ENCODE peak calls at places on chromosomes 5 and 9, in nine cellular contexts. I, R, N, T, M, E, G, F and W are unnamed samples. For H3K4me1, the result is how much of the 10 kb centered on the place peaks cover.

GRCh38 chr9:113622600-113623400 is 159.3 kb downstream of the RGS3 start:
- DNase-seq in R (peak), G (no peak), M (no peak), I (no peak), T (no peak), E (no peak), N (peak), F (peak), W (no peak)

GRCh38 chr9:90903731-90904422 is 102.3 kb downstream of the SYK start:
- DNase-seq in T (no peak), G (no peak), I (no peak), N (no peak), M (no peak), F (no peak), E (no peak), R (no peak), W (no peak)

GRCh38 chr5:36393656-36394438 is 92.1 kb upstream of the RANBP3L start:
- DNase-seq in F (no peak), T (no peak), N (no peak), G (no peak), I (no peak), M (no peak), E (no peak), R (no peak), W (no peak)

GRCh38 chr5:139654875-139655491 is 6.8 kb downstream of the CXXC5 start:
- DNase-seq in F (no peak), R (no peak), G (no peak), E (no peak), N (no peak), I (no peak), M (no peak), T (no peak), W (no peak)

GRCh38 chr5:132838516-132839282 is 8.3 kb upstream of the SHROOM1 start:
- DNase-seq in G (no peak), N (no peak), I (peak), R (no peak), E (no peak), F (no peak), M (no peak), T (no peak), W (no peak)

GRCh38 chr5:40717281-40717680 is 37.6 kb downstream of the PTGER4 start:
- DNase-seq in M (no peak), I (no peak), G (no peak), E (no peak), F (no peak), N (peak), T (no peak), R (no peak), W (no peak)

GRCh38 chr5:151906246-151906645 is 18.4 kb downstream of the GLRA1 start:
- DNase-seq in N (peak), E (no peak), I (no peak), G (no peak), T (no peak), F (no peak), R (no peak), M (no peak), W (no peak)

GRCh38 chr5:51632794-51633193 is 249.5 kb downstream of the ISL1 start:
- DNase-seq in I (no peak), R (no peak), T (no peak), M (no peak), N (peak), G (no peak), F (no peak), E (no peak), W (peak)

GRCh38 chr5:134236208-134236761 is 10.4 kb upstream of the PPP2CA start:
- DNase-seq in T (no peak), M (no peak), E (no peak), N (peak), R (no peak), G (peak), F (no peak), I (no peak), W (no peak)

GRCh38 chr5:91419571-91420537 is 36.7 kb upstream of the ARRDC3 start:
- DNase-seq in I (peak), N (peak), E (peak), R (peak), F (peak), M (peak), T (peak), G (peak), W (peak)

GRCh38 chr9:122001491-122002201 is 91.5 kb downstream of the TTLL11 start:
- DNase-seq in M (peak), N (peak), T (no peak), G (no peak), R (no peak), E (no peak), I (peak), F (no peak), W (peak)

GRCh38 chr5:104189909-104190308 is 627.3 kb upstream of the NUDT12 start:
- DNase-seq in M (no peak), T (no peak), E (no peak), G (no peak), I (no peak), N (peak), R (peak), F (no peak), W (no peak)

GRCh38 chr5:74201334-74202081 is 439.0 kb downstream of the ENC1 start:
- DNase-seq in R (peak), N (peak), M (peak), F (peak), T (no peak), G (no peak), I (no peak), E (no peak), W (peak)

GRCh38 chr9:111959468-111959941 is 62.9 kb downstream of the UGCG start:
- DNase-seq in G (no peak), M (no peak), E (peak), I (peak), R (peak), F (peak), N (peak), T (peak), W (no peak)

GRCh38 chr5:177503351-177504085 is 6.1 kb downstream of the DOK3 start:
- DNase-seq in I (no peak), N (no peak), M (no peak), F (no peak), T (no peak), E (no peak), G (no peak), R (no peak), W (no peak)

GRCh38 chr5:170622933-170623332 is 119.1 kb downstream of the KCNIP1 start:
- DNase-seq in I (no peak), M (peak), N (no peak), F (no peak), T (no peak), R (no peak), E (no peak), G (no peak), W (no peak)

GRCh38 chr5:133552925-133553525 is 59.3 kb downstream of the FSTL4 start:
- DNase-seq in R (peak), M (peak), G (no peak), E (peak), T (peak), F (no peak), N (peak), I (peak), W (peak)

GRCh38 chr5:127025507-127025906 is 4.9 kb downstream of the MARCHF3 start:
- DNase-seq in N (no peak), F (no peak), R (no peak), T (no peak), E (no peak), I (no peak), G (no peak), M (no peak), W (no peak)

GRCh38 chr5:169805527-169805934 is 168.5 kb downstream of the DOCK2 start:
- DNase-seq in I (no peak), G (no peak), R (no peak), F (no peak), M (no peak), N (peak), T (no peak), E (no peak), W (no peak)

DNA sequence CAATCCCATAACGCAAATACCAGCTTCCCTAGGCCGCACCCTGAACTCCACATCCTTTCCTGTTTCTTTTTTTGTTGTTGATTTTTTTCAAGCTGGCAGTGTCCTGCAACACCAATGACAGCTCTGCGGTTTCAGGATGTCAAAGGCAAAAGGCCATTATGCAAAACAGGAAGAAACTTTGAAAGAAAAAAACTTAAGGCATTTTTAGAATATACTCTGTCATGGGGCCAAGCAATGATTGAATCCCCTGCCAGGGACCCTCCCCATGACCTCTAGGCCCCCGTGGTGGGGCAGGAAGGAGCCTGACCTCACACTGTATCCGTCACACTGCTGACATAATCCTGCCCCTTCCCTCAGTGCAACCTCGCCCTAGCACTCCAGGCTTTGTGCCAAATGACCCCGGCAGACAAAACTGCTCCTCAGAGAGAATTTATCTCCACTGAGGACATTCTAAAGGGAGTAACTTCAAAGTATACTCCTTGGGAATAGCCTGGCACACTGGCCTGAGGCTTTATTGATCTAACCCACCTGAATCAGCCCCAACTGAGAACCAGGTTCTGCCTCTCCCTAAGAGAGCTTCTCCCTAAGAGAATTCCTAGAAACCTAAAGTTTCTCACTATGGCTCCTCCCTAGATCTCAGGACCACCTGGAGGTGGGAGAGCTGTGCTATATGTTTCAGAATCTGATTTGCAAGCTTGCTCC is 7.9 kb downstream of the B4GALT1 start:
- DNase-seq in F (peak), N (no peak), R (peak), M (peak), E (peak), T (peak), G (peak), I (peak), W (peak)
- H3K4me3 ChIP-seq in F (peak), N (peak), R (no peak), M (no peak), E (no peak), T (peak), G (no peak), I (no peak), W (no peak)

GRCh38 chr9:134751630-134752029 is 110.0 kb downstream of the COL5A1 start:
- DNase-seq in E (no peak), G (no peak), M (no peak), I (no peak), F (no peak), T (no peak), R (no peak), N (no peak), W (no peak)
- H3K4me1 ChIP-seq in E (under half), G (under half), M (under half), I (under half), F (under half), T (under half), R (under half), N (under half), W (under half)

GRCh38 chr9:125550633-125551032 is 156.4 kb downstream of the MAPKAP1 start:
- DNase-seq in F (no peak), N (no peak), I (no peak), M (no peak), G (no peak), E (no peak), R (no peak), T (no peak), W (no peak)

GRCh38 chr9:125550216-125550614 is 156.8 kb downstream of the MAPKAP1 start:
- DNase-seq in M (no peak), R (no peak), F (no peak), G (no peak), I (no peak), T (no peak), N (peak), E (no peak), W (no peak)

GRCh38 chr9:125548141-125548540 is 158.9 kb downstream of the MAPKAP1 start:
- DNase-seq in E (no peak), M (no peak), R (no peak), F (no peak), G (no peak), I (no peak), T (no peak), N (no peak), W (no peak)

GRCh38 chr9:125551781-125552180 is 155.2 kb downstream of the MAPKAP1 start:
- DNase-seq in T (no peak), E (no peak), I (no peak), M (no peak), F (no peak), G (no peak), N (peak), R (no peak), W (no peak)

GRCh38 chr9:125549465-125550215 is 157.4 kb downstream of the MAPKAP1 start:
- DNase-seq in R (no peak), I (peak), M (peak), E (peak), T (no peak), F (no peak), G (peak), N (peak), W (peak)
- H3K4me3 ChIP-seq in R (no peak), I (no peak), M (no peak), E (peak), T (peak), F (no peak), G (no peak), N (no peak), W (no peak)

DNA sequence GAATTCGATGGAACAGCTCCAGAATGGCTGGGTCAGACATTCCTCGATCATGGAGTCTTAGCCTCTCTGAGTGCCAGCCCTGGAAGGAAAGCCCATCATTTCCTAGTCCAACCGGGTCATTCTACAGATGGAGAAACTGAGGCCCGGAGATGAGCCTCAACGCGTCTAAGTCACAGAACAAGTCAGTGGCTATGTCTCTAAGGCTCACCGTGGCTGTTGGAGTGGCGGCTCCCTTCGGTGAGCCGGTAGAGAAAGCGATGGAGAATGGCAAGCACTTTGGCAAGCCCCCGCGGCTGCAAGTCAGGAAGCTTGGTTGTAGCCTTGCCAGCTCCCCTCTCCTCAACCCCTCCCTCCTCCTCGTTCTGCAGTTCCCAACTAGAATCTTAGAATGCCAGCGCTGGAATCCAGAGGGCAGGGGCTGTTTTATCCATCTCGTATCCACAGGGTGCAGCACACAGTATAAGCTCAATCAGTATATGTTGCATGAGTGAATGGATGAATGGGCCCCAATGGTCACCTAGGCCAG is 428 bp upstream of the ARSI start:
- DNase-seq in G (peak), N (peak), R (no peak), F (no peak), T (no peak), E (no peak), M (no peak), I (no peak), W (no peak)
- H3K4me1 ChIP-seq in G (under half), N (under half), R (under half), F (under half), T (under half), E (under half), M (under half), I (under half), W (under half)

DNA sequence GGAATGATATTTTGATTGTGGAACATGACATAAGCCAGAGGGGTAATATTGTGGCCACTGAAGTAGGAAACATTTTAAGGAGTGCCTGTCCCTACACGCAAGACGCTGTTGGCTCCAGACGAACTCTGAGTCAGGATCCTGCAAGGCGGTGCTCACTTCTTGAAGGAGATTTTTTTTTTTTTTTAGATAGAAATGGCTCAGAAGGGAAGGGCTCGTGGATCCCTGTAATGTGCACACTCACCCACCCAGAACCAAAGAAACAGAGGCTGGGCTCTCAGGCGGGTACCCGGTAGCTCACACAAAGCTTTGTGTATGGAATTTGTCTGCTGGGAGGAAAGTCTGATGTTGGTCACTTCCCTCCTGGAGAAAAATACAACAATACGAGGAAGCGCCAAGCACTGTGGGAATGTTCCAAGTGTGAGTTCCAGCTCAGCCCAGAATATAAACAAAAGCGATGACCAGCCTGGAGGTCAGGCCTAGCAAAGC is 25.7 kb downstream of the RAPGEF1 start:
- DNase-seq in G (peak), E (peak), M (no peak), N (peak), F (no peak), T (peak), I (no peak), R (peak), W (peak)
- H3K4me3 ChIP-seq in G (no peak), E (peak), M (no peak), N (peak), F (no peak), T (no peak), I (no peak), R (peak), W (no peak)